ENCODE peak calls at places on chromosomes 7 and 10, in ten cellular contexts. One of them, this sample, is unnamed.

GRCh38 chr7:1239455-1240295 is 7.0 kb downstream of the UNCX start:
- DNase-seq in activated T-cell treated with anti-CD3 and anti-CD28 coated beads, Interleukin-2, amount 50 U/mL, for 48 hours: no peak
- DNase-seq in HS-5: no peak
- DNase-seq in T-helper 17 cell: no peak
- DNase-seq in NCI-H1436: no peak
- DNase-seq in hepatic stellate cell: no peak
- DNase-seq in substantia nigra: no peak
- DNase-seq in activated CD4-positive, alpha-beta T cell treated with anti-CD3 and anti-CD28 coated beads, Interleukin-2, amount 50 U/mL, for 1 hour: no peak
- DNase-seq in esophagus squamous epithelium: no peak
- DNase-seq in stimulated activated naive CD8-positive, alpha-beta T cell treated with anti-CD3 and anti-CD28 coated beads, Interleukin-15, Interleukin-2, amounts not matched to agents 100 U/mL and 50 U/mL, for 24 hours: no peak
- DNase-seq in this sample: no peak

GRCh38 chr7:42227931-42228591 is 8.9 kb downstream of the GLI3 start:
- DNase-seq in hepatic stellate cell: peak
- DNase-seq in activated CD4-positive, alpha-beta T cell treated with anti-CD3 and anti-CD28 coated beads, Interleukin-2, amount 50 U/mL, for 1 hour: no peak
- DNase-seq in HS-5: no peak
- DNase-seq in T-helper 17 cell: no peak
- DNase-seq in NCI-H1436: no peak
- DNase-seq in substantia nigra: no peak
- DNase-seq in esophagus squamous epithelium: no peak
- DNase-seq in stimulated activated naive CD8-positive, alpha-beta T cell treated with anti-CD3 and anti-CD28 coated beads, Interleukin-15, Interleukin-2, amounts not matched to agents 100 U/mL and 50 U/mL, for 24 hours: peak
- DNase-seq in activated T-cell treated with anti-CD3 and anti-CD28 coated beads, Interleukin-2, amount 50 U/mL, for 48 hours: no peak
- DNase-seq in this sample: no peak

GRCh38 chr10:86344281-86344680 is 22.3 kb downstream of the GRID1 start:
- DNase-seq in activated CD4-positive, alpha-beta T cell treated with anti-CD3 and anti-CD28 coated beads, Interleukin-2, amount 50 U/mL, for 1 hour: no peak
- DNase-seq in stimulated activated naive CD8-positive, alpha-beta T cell treated with anti-CD3 and anti-CD28 coated beads, Interleukin-15, Interleukin-2, amounts not matched to agents 100 U/mL and 50 U/mL, for 24 hours: no peak
- DNase-seq in hepatic stellate cell: no peak
- DNase-seq in HS-5: no peak
- DNase-seq in activated T-cell treated with anti-CD3 and anti-CD28 coated beads, Interleukin-2, amount 50 U/mL, for 48 hours: no peak
- DNase-seq in T-helper 17 cell: no peak
- DNase-seq in substantia nigra: no peak
- DNase-seq in NCI-H1436: no peak
- DNase-seq in esophagus squamous epithelium: no peak
- DNase-seq in this sample: no peak

GRCh38 chr7:126445991-126446390 is 806.8 kb downstream of the GRM8 start:
- DNase-seq in activated CD4-positive, alpha-beta T cell treated with anti-CD3 and anti-CD28 coated beads, Interleukin-2, amount 50 U/mL, for 1 hour: no peak
- DNase-seq in T-helper 17 cell: no peak
- DNase-seq in esophagus squamous epithelium: no peak
- DNase-seq in hepatic stellate cell: no peak
- DNase-seq in NCI-H1436: no peak
- DNase-seq in HS-5: no peak
- DNase-seq in activated T-cell treated with anti-CD3 and anti-CD28 coated beads, Interleukin-2, amount 50 U/mL, for 48 hours: no peak
- DNase-seq in substantia nigra: no peak
- DNase-seq in stimulated activated naive CD8-positive, alpha-beta T cell treated with anti-CD3 and anti-CD28 coated beads, Interleukin-15, Interleukin-2, amounts not matched to agents 100 U/mL and 50 U/mL, for 24 hours: no peak
- DNase-seq in this sample: no peak

GRCh38 chr10:20254497-20254896 is 438.3 kb downstream of the PLXDC2 start:
- DNase-seq in HS-5: no peak
- DNase-seq in activated T-cell treated with anti-CD3 and anti-CD28 coated beads, Interleukin-2, amount 50 U/mL, for 48 hours: no peak
- DNase-seq in substantia nigra: no peak
- DNase-seq in stimulated activated naive CD8-positive, alpha-beta T cell treated with anti-CD3 and anti-CD28 coated beads, Interleukin-15, Interleukin-2, amounts not matched to agents 100 U/mL and 50 U/mL, for 24 hours: no peak
- DNase-seq in T-helper 17 cell: no peak
- DNase-seq in NCI-H1436: no peak
- DNase-seq in activated CD4-positive, alpha-beta T cell treated with anti-CD3 and anti-CD28 coated beads, Interleukin-2, amount 50 U/mL, for 1 hour: no peak
- DNase-seq in esophagus squamous epithelium: no peak
- DNase-seq in hepatic stellate cell: no peak
- DNase-seq in this sample: no peak

GRCh38 chr7:107505997-107506682 is 36.3 kb downstream of the GPR22 start:
- DNase-seq in activated CD4-positive, alpha-beta T cell treated with anti-CD3 and anti-CD28 coated beads, Interleukin-2, amount 50 U/mL, for 1 hour: no peak
- DNase-seq in hepatic stellate cell: no peak
- DNase-seq in stimulated activated naive CD8-positive, alpha-beta T cell treated with anti-CD3 and anti-CD28 coated beads, Interleukin-15, Interleukin-2, amounts not matched to agents 100 U/mL and 50 U/mL, for 24 hours: no peak
- DNase-seq in activated T-cell treated with anti-CD3 and anti-CD28 coated beads, Interleukin-2, amount 50 U/mL, for 48 hours: no peak
- DNase-seq in substantia nigra: no peak
- DNase-seq in NCI-H1436: peak
- DNase-seq in HS-5: no peak
- DNase-seq in T-helper 17 cell: no peak
- DNase-seq in esophagus squamous epithelium: no peak
- DNase-seq in this sample: no peak

GRCh38 chr10:11450427-11450826 is 161.0 kb downstream of the USP6NL start:
- DNase-seq in hepatic stellate cell: no peak
- DNase-seq in esophagus squamous epithelium: no peak
- DNase-seq in T-helper 17 cell: no peak
- DNase-seq in stimulated activated naive CD8-positive, alpha-beta T cell treated with anti-CD3 and anti-CD28 coated beads, Interleukin-15, Interleukin-2, amounts not matched to agents 100 U/mL and 50 U/mL, for 24 hours: no peak
- DNase-seq in HS-5: no peak
- DNase-seq in NCI-H1436: no peak
- DNase-seq in activated T-cell treated with anti-CD3 and anti-CD28 coated beads, Interleukin-2, amount 50 U/mL, for 48 hours: peak
- DNase-seq in activated CD4-positive, alpha-beta T cell treated with anti-CD3 and anti-CD28 coated beads, Interleukin-2, amount 50 U/mL, for 1 hour: no peak
- DNase-seq in substantia nigra: no peak
- DNase-seq in this sample: no peak

GRCh38 chr10:118459642-118460193 is 117.6 kb upstream of the FAM204A start:
- DNase-seq in stimulated activated naive CD8-positive, alpha-beta T cell treated with anti-CD3 and anti-CD28 coated beads, Interleukin-15, Interleukin-2, amounts not matched to agents 100 U/mL and 50 U/mL, for 24 hours: peak
- DNase-seq in activated CD4-positive, alpha-beta T cell treated with anti-CD3 and anti-CD28 coated beads, Interleukin-2, amount 50 U/mL, for 1 hour: peak
- DNase-seq in substantia nigra: peak
- DNase-seq in NCI-H1436: peak
- DNase-seq in activated T-cell treated with anti-CD3 and anti-CD28 coated beads, Interleukin-2, amount 50 U/mL, for 48 hours: peak
- DNase-seq in hepatic stellate cell: peak
- DNase-seq in T-helper 17 cell: peak
- DNase-seq in HS-5: no peak
- DNase-seq in esophagus squamous epithelium: no peak
- DNase-seq in this sample: peak

GRCh38 chr7:48225101-48225500 is 53.8 kb downstream of the ABCA13 start:
- DNase-seq in substantia nigra: no peak
- DNase-seq in T-helper 17 cell: no peak
- DNase-seq in stimulated activated naive CD8-positive, alpha-beta T cell treated with anti-CD3 and anti-CD28 coated beads, Interleukin-15, Interleukin-2, amounts not matched to agents 100 U/mL and 50 U/mL, for 24 hours: no peak
- DNase-seq in esophagus squamous epithelium: no peak
- DNase-seq in HS-5: no peak
- DNase-seq in activated CD4-positive, alpha-beta T cell treated with anti-CD3 and anti-CD28 coated beads, Interleukin-2, amount 50 U/mL, for 1 hour: no peak
- DNase-seq in activated T-cell treated with anti-CD3 and anti-CD28 coated beads, Interleukin-2, amount 50 U/mL, for 48 hours: no peak
- DNase-seq in NCI-H1436: no peak
- DNase-seq in hepatic stellate cell: no peak
- DNase-seq in this sample: no peak

GRCh38 chr7:71752171-71752935 is 620.4 kb downstream of the GALNT17 start:
- DNase-seq in activated T-cell treated with anti-CD3 and anti-CD28 coated beads, Interleukin-2, amount 50 U/mL, for 48 hours: peak
- DNase-seq in activated CD4-positive, alpha-beta T cell treated with anti-CD3 and anti-CD28 coated beads, Interleukin-2, amount 50 U/mL, for 1 hour: no peak
- DNase-seq in hepatic stellate cell: peak
- DNase-seq in esophagus squamous epithelium: no peak
- DNase-seq in stimulated activated naive CD8-positive, alpha-beta T cell treated with anti-CD3 and anti-CD28 coated beads, Interleukin-15, Interleukin-2, amounts not matched to agents 100 U/mL and 50 U/mL, for 24 hours: peak
- DNase-seq in NCI-H1436: peak
- DNase-seq in T-helper 17 cell: no peak
- DNase-seq in HS-5: no peak
- DNase-seq in substantia nigra: peak
- DNase-seq in this sample: no peak

GRCh38 chr10:46544989-46545791 is 11.3 kb downstream of the GPRIN2 start:
- DNase-seq in HS-5: no peak
- DNase-seq in T-helper 17 cell: no peak
- DNase-seq in hepatic stellate cell: peak
- DNase-seq in stimulated activated naive CD8-positive, alpha-beta T cell treated with anti-CD3 and anti-CD28 coated beads, Interleukin-15, Interleukin-2, amounts not matched to agents 100 U/mL and 50 U/mL, for 24 hours: peak
- DNase-seq in substantia nigra: no peak
- DNase-seq in NCI-H1436: no peak
- DNase-seq in activated CD4-positive, alpha-beta T cell treated with anti-CD3 and anti-CD28 coated beads, Interleukin-2, amount 50 U/mL, for 1 hour: peak
- DNase-seq in activated T-cell treated with anti-CD3 and anti-CD28 coated beads, Interleukin-2, amount 50 U/mL, for 48 hours: peak
- DNase-seq in esophagus squamous epithelium: no peak
- DNase-seq in this sample: no peak

GRCh38 chr7:128939861-128940410 is 2.2 kb downstream of the IRF5 start:
- DNase-seq in stimulated activated naive CD8-positive, alpha-beta T cell treated with anti-CD3 and anti-CD28 coated beads, Interleukin-15, Interleukin-2, amounts not matched to agents 100 U/mL and 50 U/mL, for 24 hours: no peak
- DNase-seq in activated CD4-positive, alpha-beta T cell treated with anti-CD3 and anti-CD28 coated beads, Interleukin-2, amount 50 U/mL, for 1 hour: no peak
- DNase-seq in HS-5: no peak
- DNase-seq in activated T-cell treated with anti-CD3 and anti-CD28 coated beads, Interleukin-2, amount 50 U/mL, for 48 hours: no peak
- DNase-seq in hepatic stellate cell: no peak
- DNase-seq in NCI-H1436: no peak
- DNase-seq in T-helper 17 cell: no peak
- DNase-seq in substantia nigra: no peak
- DNase-seq in esophagus squamous epithelium: no peak
- DNase-seq in this sample: no peak

GRCh38 chr7:111362660-111363059 is 199.6 kb downstream of the IMMP2L start:
- DNase-seq in activated CD4-positive, alpha-beta T cell treated with anti-CD3 and anti-CD28 coated beads, Interleukin-2, amount 50 U/mL, for 1 hour: no peak
- DNase-seq in T-helper 17 cell: no peak
- DNase-seq in substantia nigra: no peak
- DNase-seq in hepatic stellate cell: no peak
- DNase-seq in HS-5: no peak
- DNase-seq in activated T-cell treated with anti-CD3 and anti-CD28 coated beads, Interleukin-2, amount 50 U/mL, for 48 hours: no peak
- DNase-seq in NCI-H1436: no peak
- DNase-seq in esophagus squamous epithelium: no peak
- DNase-seq in stimulated activated naive CD8-positive, alpha-beta T cell treated with anti-CD3 and anti-CD28 coated beads, Interleukin-15, Interleukin-2, amounts not matched to agents 100 U/mL and 50 U/mL, for 24 hours: no peak
- DNase-seq in this sample: peak

GRCh38 chr10:19077276-19077675 is 28.7 kb downstream of the MALRD1 start:
- DNase-seq in NCI-H1436: no peak
- DNase-seq in substantia nigra: no peak
- DNase-seq in esophagus squamous epithelium: no peak
- DNase-seq in hepatic stellate cell: no peak
- DNase-seq in T-helper 17 cell: no peak
- DNase-seq in activated T-cell treated with anti-CD3 and anti-CD28 coated beads, Interleukin-2, amount 50 U/mL, for 48 hours: no peak
- DNase-seq in stimulated activated naive CD8-positive, alpha-beta T cell treated with anti-CD3 and anti-CD28 coated beads, Interleukin-15, Interleukin-2, amounts not matched to agents 100 U/mL and 50 U/mL, for 24 hours: no peak
- DNase-seq in HS-5: no peak
- DNase-seq in activated CD4-positive, alpha-beta T cell treated with anti-CD3 and anti-CD28 coated beads, Interleukin-2, amount 50 U/mL, for 1 hour: no peak
- DNase-seq in this sample: no peak

GRCh38 chr10:30413996-30414576 is 19.9 kb upstream of the MAP3K8 start:
- DNase-seq in activated CD4-positive, alpha-beta T cell treated with anti-CD3 and anti-CD28 coated beads, Interleukin-2, amount 50 U/mL, for 1 hour: no peak
- DNase-seq in NCI-H1436: no peak
- DNase-seq in HS-5: no peak
- DNase-seq in stimulated activated naive CD8-positive, alpha-beta T cell treated with anti-CD3 and anti-CD28 coated beads, Interleukin-15, Interleukin-2, amounts not matched to agents 100 U/mL and 50 U/mL, for 24 hours: no peak
- DNase-seq in activated T-cell treated with anti-CD3 and anti-CD28 coated beads, Interleukin-2, amount 50 U/mL, for 48 hours: no peak
- DNase-seq in hepatic stellate cell: peak
- DNase-seq in T-helper 17 cell: no peak
- DNase-seq in substantia nigra: no peak
- DNase-seq in esophagus squamous epithelium: no peak
- DNase-seq in this sample: no peak

GRCh38 chr10:74932648-74933047 is 106.2 kb downstream of the KAT6B start:
- DNase-seq in activated T-cell treated with anti-CD3 and anti-CD28 coated beads, Interleukin-2, amount 50 U/mL, for 48 hours: no peak
- DNase-seq in esophagus squamous epithelium: no peak
- DNase-seq in stimulated activated naive CD8-positive, alpha-beta T cell treated with anti-CD3 and anti-CD28 coated beads, Interleukin-15, Interleukin-2, amounts not matched to agents 100 U/mL and 50 U/mL, for 24 hours: no peak
- DNase-seq in activated CD4-positive, alpha-beta T cell treated with anti-CD3 and anti-CD28 coated beads, Interleukin-2, amount 50 U/mL, for 1 hour: no peak
- DNase-seq in NCI-H1436: peak
- DNase-seq in HS-5: no peak
- DNase-seq in T-helper 17 cell: no peak
- DNase-seq in hepatic stellate cell: no peak
- DNase-seq in substantia nigra: peak
- DNase-seq in this sample: no peak

GRCh38 chr7:117251687-117252086 is 71.2 kb downstream of the WNT2 start:
- DNase-seq in HS-5: peak
- DNase-seq in activated CD4-positive, alpha-beta T cell treated with anti-CD3 and anti-CD28 coated beads, Interleukin-2, amount 50 U/mL, for 1 hour: no peak
- DNase-seq in substantia nigra: no peak
- DNase-seq in T-helper 17 cell: no peak
- DNase-seq in hepatic stellate cell: peak
- DNase-seq in activated T-cell treated with anti-CD3 and anti-CD28 coated beads, Interleukin-2, amount 50 U/mL, for 48 hours: no peak
- DNase-seq in NCI-H1436: no peak
- DNase-seq in esophagus squamous epithelium: no peak
- DNase-seq in stimulated activated naive CD8-positive, alpha-beta T cell treated with anti-CD3 and anti-CD28 coated beads, Interleukin-15, Interleukin-2, amounts not matched to agents 100 U/mL and 50 U/mL, for 24 hours: no peak
- DNase-seq in this sample: no peak

GRCh38 chr7:2193120-2193519 is 39.6 kb downstream of the MAD1L1 start:
- DNase-seq in stimulated activated naive CD8-positive, alpha-beta T cell treated with anti-CD3 and anti-CD28 coated beads, Interleukin-15, Interleukin-2, amounts not matched to agents 100 U/mL and 50 U/mL, for 24 hours: no peak
- DNase-seq in activated CD4-positive, alpha-beta T cell treated with anti-CD3 and anti-CD28 coated beads, Interleukin-2, amount 50 U/mL, for 1 hour: no peak
- DNase-seq in hepatic stellate cell: no peak
- DNase-seq in activated T-cell treated with anti-CD3 and anti-CD28 coated beads, Interleukin-2, amount 50 U/mL, for 48 hours: no peak
- DNase-seq in T-helper 17 cell: no peak
- DNase-seq in substantia nigra: no peak
- DNase-seq in HS-5: no peak
- DNase-seq in NCI-H1436: peak
- DNase-seq in esophagus squamous epithelium: no peak
- DNase-seq in this sample: no peak

GRCh38 chr10:108385963-108386362 is 1221.5 kb upstream of the SORCS1 start:
- DNase-seq in T-helper 17 cell: no peak
- DNase-seq in esophagus squamous epithelium: no peak
- DNase-seq in hepatic stellate cell: no peak
- DNase-seq in activated CD4-positive, alpha-beta T cell treated with anti-CD3 and anti-CD28 coated beads, Interleukin-2, amount 50 U/mL, for 1 hour: no peak
- DNase-seq in HS-5: no peak
- DNase-seq in stimulated activated naive CD8-positive, alpha-beta T cell treated with anti-CD3 and anti-CD28 coated beads, Interleukin-15, Interleukin-2, amounts not matched to agents 100 U/mL and 50 U/mL, for 24 hours: no peak
- DNase-seq in substantia nigra: no peak
- DNase-seq in NCI-H1436: no peak
- DNase-seq in activated T-cell treated with anti-CD3 and anti-CD28 coated beads, Interleukin-2, amount 50 U/mL, for 48 hours: no peak
- DNase-seq in this sample: no peak

GRCh38 chr7:44534501-44534900 is 6.6 kb downstream of the NPC1L1 start:
- DNase-seq in stimulated activated naive CD8-positive, alpha-beta T cell treated with anti-CD3 and anti-CD28 coated beads, Interleukin-15, Interleukin-2, amounts not matched to agents 100 U/mL and 50 U/mL, for 24 hours: peak
- DNase-seq in T-helper 17 cell: peak
- DNase-seq in substantia nigra: no peak
- DNase-seq in esophagus squamous epithelium: no peak
- DNase-seq in activated T-cell treated with anti-CD3 and anti-CD28 coated beads, Interleukin-2, amount 50 U/mL, for 48 hours: peak
- DNase-seq in HS-5: no peak
- DNase-seq in NCI-H1436: peak
- DNase-seq in hepatic stellate cell: peak
- DNase-seq in activated CD4-positive, alpha-beta T cell treated with anti-CD3 and anti-CD28 coated beads, Interleukin-2, amount 50 U/mL, for 1 hour: peak
- DNase-seq in this sample: no peak

GRCh38 chr10:96448021-96448457 is 65.7 kb downstream of the TLL2 start:
- DNase-seq in T-helper 17 cell: no peak
- DNase-seq in stimulated activated naive CD8-positive, alpha-beta T cell treated with anti-CD3 and anti-CD28 coated beads, Interleukin-15, Interleukin-2, amounts not matched to agents 100 U/mL and 50 U/mL, for 24 hours: no peak
- DNase-seq in activated T-cell treated with anti-CD3 and anti-CD28 coated beads, Interleukin-2, amount 50 U/mL, for 48 hours: no peak
- DNase-seq in HS-5: no peak
- DNase-seq in esophagus squamous epithelium: no peak
- DNase-seq in substantia nigra: no peak
- DNase-seq in activated CD4-positive, alpha-beta T cell treated with anti-CD3 and anti-CD28 coated beads, Interleukin-2, amount 50 U/mL, for 1 hour: no peak
- DNase-seq in hepatic stellate cell: no peak
- DNase-seq in NCI-H1436: no peak
- DNase-seq in this sample: no peak

GRCh38 chr7:5677538-5678294 is 103.7 kb downstream of the RNF216 start:
- DNase-seq in stimulated activated naive CD8-positive, alpha-beta T cell treated with anti-CD3 and anti-CD28 coated beads, Interleukin-15, Interleukin-2, amounts not matched to agents 100 U/mL and 50 U/mL, for 24 hours: peak
- DNase-seq in substantia nigra: peak
- DNase-seq in NCI-H1436: no peak
- DNase-seq in HS-5: peak
- DNase-seq in activated T-cell treated with anti-CD3 and anti-CD28 coated beads, Interleukin-2, amount 50 U/mL, for 48 hours: peak
- DNase-seq in esophagus squamous epithelium: no peak
- DNase-seq in activated CD4-positive, alpha-beta T cell treated with anti-CD3 and anti-CD28 coated beads, Interleukin-2, amount 50 U/mL, for 1 hour: peak
- DNase-seq in hepatic stellate cell: peak
- DNase-seq in T-helper 17 cell: peak
- DNase-seq in this sample: no peak

GRCh38 chr10:32851301-32851700 is 106.7 kb downstream of the ITGB1 start:
- DNase-seq in stimulated activated naive CD8-positive, alpha-beta T cell treated with anti-CD3 and anti-CD28 coated beads, Interleukin-15, Interleukin-2, amounts not matched to agents 100 U/mL and 50 U/mL, for 24 hours: no peak
- DNase-seq in hepatic stellate cell: no peak
- DNase-seq in activated T-cell treated with anti-CD3 and anti-CD28 coated beads, Interleukin-2, amount 50 U/mL, for 48 hours: no peak
- DNase-seq in activated CD4-positive, alpha-beta T cell treated with anti-CD3 and anti-CD28 coated beads, Interleukin-2, amount 50 U/mL, for 1 hour: no peak
- DNase-seq in HS-5: no peak
- DNase-seq in NCI-H1436: no peak
- DNase-seq in substantia nigra: no peak
- DNase-seq in esophagus squamous epithelium: no peak
- DNase-seq in T-helper 17 cell: no peak
- DNase-seq in this sample: no peak

GRCh38 chr7:54843961-54844360 is 85.0 kb upstream of the SEC61G start:
- DNase-seq in activated CD4-positive, alpha-beta T cell treated with anti-CD3 and anti-CD28 coated beads, Interleukin-2, amount 50 U/mL, for 1 hour: no peak
- DNase-seq in esophagus squamous epithelium: no peak
- DNase-seq in activated T-cell treated with anti-CD3 and anti-CD28 coated beads, Interleukin-2, amount 50 U/mL, for 48 hours: no peak
- DNase-seq in T-helper 17 cell: no peak
- DNase-seq in hepatic stellate cell: no peak
- DNase-seq in stimulated activated naive CD8-positive, alpha-beta T cell treated with anti-CD3 and anti-CD28 coated beads, Interleukin-15, Interleukin-2, amounts not matched to agents 100 U/mL and 50 U/mL, for 24 hours: no peak
- DNase-seq in substantia nigra: no peak
- DNase-seq in NCI-H1436: no peak
- DNase-seq in HS-5: no peak
- DNase-seq in this sample: no peak

GRCh38 chr7:57868771-57869483 is 418.9 kb downstream of the ZNF716 start:
- DNase-seq in hepatic stellate cell: no peak
- DNase-seq in esophagus squamous epithelium: no peak
- DNase-seq in stimulated activated naive CD8-positive, alpha-beta T cell treated with anti-CD3 and anti-CD28 coated beads, Interleukin-15, Interleukin-2, amounts not matched to agents 100 U/mL and 50 U/mL, for 24 hours: no peak
- DNase-seq in T-helper 17 cell: no peak
- DNase-seq in activated T-cell treated with anti-CD3 and anti-CD28 coated beads, Interleukin-2, amount 50 U/mL, for 48 hours: no peak
- DNase-seq in substantia nigra: no peak
- DNase-seq in NCI-H1436: no peak
- DNase-seq in activated CD4-positive, alpha-beta T cell treated with anti-CD3 and anti-CD28 coated beads, Interleukin-2, amount 50 U/mL, for 1 hour: no peak
- DNase-seq in HS-5: no peak
- DNase-seq in this sample: no peak